ENCODE peak calls at places on chromosome 3, in nine cellular contexts. R, S, Y, W, I, H, Z, O and A are unnamed samples.
A peak's percentile ranks its signal among the peaks of the same experiment; 100 is the strongest.

GRCh38 chr3:87398226-87398774 is 121.9 kb upstream of the POU1F1 start:
- DNase-seq in W (no peak), I (no peak), S (no peak), H (no peak), O (peak; percentile 28), Z (no peak), Y (no peak), R (no peak), A (no peak)

GRCh38 chr3:170660139-170660538 is 74.3 kb upstream of the SLC7A14 start:
- DNase-seq in W (no peak), H (no peak), O (no peak), S (no peak), R (no peak), Z (no peak), I (no peak), Y (no peak), A (no peak)

GRCh38 chr3:58144478-58145142 is 66.2 kb downstream of the DNASE1L3 start:
- DNase-seq in I (no peak), S (no peak), O (peak; percentile 16), W (peak; percentile 95), Z (no peak), R (no peak), Y (no peak), H (no peak), A (no peak)

GRCh38 chr3:126391631-126392030 is 3.1 kb upstream of the CFAP100 start:
- DNase-seq in Z (no peak), Y (no peak), S (no peak), R (no peak), H (no peak), O (no peak), I (no peak), W (no peak), A (no peak)

GRCh38 chr3:13112521-13113345 is 39.5 kb upstream of the IQSEC1 start:
- DNase-seq in R (no peak), Y (no peak), Z (no peak), I (no peak), W (no peak), H (no peak), O (no peak), S (no peak), A (no peak)

GRCh38 chr3:38548154-38548931 is 52.2 kb downstream of the EXOG start:
- DNase-seq in R (no peak), S (no peak), Y (no peak), Z (no peak), W (no peak), I (no peak), O (no peak), H (no peak), A (no peak)

GRCh38 chr3:146626384-146627122 is 21.4 kb upstream of the PLSCR5 start:
- DNase-seq in S (no peak), W (no peak), Y (no peak), R (no peak), O (no peak), Z (no peak), I (no peak), H (no peak), A (no peak)

GRCh38 chr3:194384569-194385001 is 14.5 kb downstream of the GP5 start:
- DNase-seq in R (no peak), I (no peak), O (no peak), W (no peak), S (no peak), H (no peak), Y (no peak), Z (no peak), A (no peak)

GRCh38 chr3:185823280-185824044 is 1.4 kb downstream of the IGF2BP2 start:
- DNase-seq in Z (peak; percentile 42), W (no peak), S (peak; percentile 35), Y (peak; percentile 17), H (peak; percentile 58), O (peak; percentile 58), I (no peak), R (no peak), A (peak; percentile 37)

GRCh38 chr3:188627652-188628051 is 473.7 kb downstream of the LPP start:
- DNase-seq in Z (no peak), H (peak; percentile 20), S (no peak), O (peak; percentile 87), I (no peak), Y (no peak), W (no peak), R (no peak), A (no peak)

GRCh38 chr3:61371123-61371522 is 119.9 kb upstream of the FHIT start:
- DNase-seq in Y (peak; percentile 9), O (peak; percentile 15), I (no peak), R (no peak), S (peak; percentile 3), H (peak; percentile 9), Z (peak; percentile 11), W (no peak), A (peak; percentile 36)

GRCh38 chr3:107366766-107367165 is 10.5 kb upstream of the CCDC54 start:
- DNase-seq in Z (no peak), S (no peak), W (no peak), O (no peak), H (no peak), I (no peak), Y (no peak), R (no peak), A (no peak)

GRCh38 chr3:17243616-17244015 is 358.9 kb downstream of the PLCL2 start:
- DNase-seq in I (no peak), Z (no peak), Y (no peak), S (no peak), O (no peak), W (no peak), R (no peak), H (no peak), A (no peak)

GRCh38 chr3:42683875-42684593 is 1.3 kb upstream of the KLHL40 start:
- DNase-seq in R (no peak), O (peak; percentile 90), S (no peak), W (no peak), I (peak; percentile 25), Z (no peak), H (peak; percentile 92), Y (peak; percentile 53), A (no peak)

GRCh38 chr3:159130108-159130507 is 328.3 kb downstream of the MFSD1 start:
- DNase-seq in H (peak; percentile 3), Y (no peak), Z (peak; percentile 29), O (peak; percentile 45), R (no peak), W (no peak), S (no peak), I (no peak), A (peak; percentile 2)

GRCh38 chr3:10517616-10518015 is 12.2 kb upstream of the ATP2B2 start:
- DNase-seq in W (no peak), S (no peak), H (no peak), O (no peak), Z (no peak), I (no peak), R (no peak), Y (no peak), A (no peak)

GRCh38 chr3:31890742-31891469 is 90.2 kb downstream of the OSBPL10 start:
- DNase-seq in Z (no peak), O (no peak), Y (no peak), S (no peak), W (no peak), H (no peak), I (no peak), R (no peak), A (no peak)

GRCh38 chr3:136621628-136622027 is 130.6 kb downstream of the STAG1 start:
- DNase-seq in Z (no peak), R (no peak), I (no peak), S (no peak), O (peak; percentile 36), H (peak; percentile 66), W (no peak), Y (no peak), A (no peak)

GRCh38 chr3:111794701-111795100 is 64.4 kb upstream of the PHLDB2 start:
- DNase-seq in S (no peak), Z (no peak), O (no peak), W (no peak), Y (no peak), H (no peak), I (no peak), R (no peak), A (no peak)

GRCh38 chr3:46361408-46362283 is 7.7 kb downstream of the CCR2 start:
- DNase-seq in H (no peak), R (no peak), S (no peak), Y (no peak), O (no peak), I (no peak), W (no peak), Z (no peak), A (no peak)

GRCh38 chr3:73379465-73379864 is 245.3 kb downstream of the PDZRN3 start:
- DNase-seq in Y (no peak), S (no peak), R (no peak), I (no peak), W (no peak), H (peak; percentile 6), Z (no peak), O (no peak), A (no peak)

GRCh38 chr3:42369304-42369703 is 41.1 kb downstream of the LYZL4 start:
- DNase-seq in S (no peak), O (peak; percentile 32), I (peak; percentile 21), Y (no peak), W (peak; percentile 21), Z (peak; percentile 41), H (no peak), R (no peak), A (no peak)

GRCh38 chr3:157373783-157374182 is 62.9 kb upstream of the PTX3 start:
- DNase-seq in S (no peak), Z (no peak), O (no peak), R (no peak), W (no peak), H (peak; percentile 51), Y (no peak), I (no peak), A (no peak)

GRCh38 chr3:47421741-47422649 is 41.2 kb downstream of the PTPN23 start:
- DNase-seq in I (peak; percentile 64), W (no peak), Z (no peak), H (peak; percentile 25), S (no peak), Y (no peak), O (peak; percentile 31), R (no peak), A (no peak)

GRCh38 chr3:40464339-40465110 is 7.4 kb downstream of the RPL14 start:
- DNase-seq in Y (no peak), O (no peak), H (no peak), Z (no peak), S (peak; percentile 77), R (peak; percentile 68), I (no peak), W (no peak), A (no peak)

GRCh38 chr3:172666181-172666872 is 44.5 kb downstream of the NCEH1 start:
- DNase-seq in O (peak; percentile 58), H (peak; percentile 73), W (peak; percentile 70), R (no peak), S (no peak), Y (no peak), Z (no peak), I (no peak), A (no peak)

GRCh38 chr3:18223591-18224338 is 201.4 kb downstream of the SATB1 start:
- DNase-seq in Y (no peak), O (no peak), Z (peak; percentile 78), W (no peak), S (peak; percentile 4), I (no peak), R (no peak), H (no peak), A (no peak)